ENCODE peak calls at places on chromosomes 11 and 22, in eight cellular contexts. R is NCI-H226; W is stomach; K is fibroblast of mammary gland; O is D341Med; Z is non-pigmented ciliary epithelial cell; J is T-helper 2 cell treated with Interferon-gamma antibody and Interleukin-4, amounts not matched to agents 5 μg/mL and 100 μg/mL, for 36 hours; P is NCI-H146. S is an unnamed sample.

GRCh38 chr22:50621948-50622722 is 5.8 kb downstream of the ARSA start:
- DNase-seq in R (no peak), W (peak), K (no peak), O (peak), Z (no peak), J (no peak), P (peak), S (peak)

GRCh38 chr11:37115963-37116362 is 517.9 kb upstream of the RAG2 start:
- DNase-seq in R (no peak), W (no peak), K (no peak), O (no peak), Z (no peak), J (no peak), P (no peak), S (no peak)

GRCh38 chr11:65389294-65389980 is 3.0 kb downstream of the FRMD8 start:
- DNase-seq in R (no peak), W (no peak), K (no peak), O (no peak), Z (no peak), J (no peak), P (no peak), S (peak)

GRCh38 chr11:19962795-19963163 is 197.5 kb downstream of the DBX1 start:
- DNase-seq in R (peak), W (no peak), K (peak), O (no peak), Z (peak), J (no peak), P (no peak), S (no peak)

GRCh38 chr22:40218723-40219294 is 41.1 kb downstream of the TNRC6B start:
- DNase-seq in R (no peak), W (no peak), K (no peak), O (no peak), Z (no peak), J (no peak), P (peak), S (no peak)

GRCh38 chr22:45905924-45906865 is 70.8 kb downstream of the WNT7B start:
- DNase-seq in R (no peak), W (no peak), K (peak), O (no peak), Z (no peak), J (no peak), P (no peak), S (no peak)

GRCh38 chr22:17117890-17118289 is 3.3 kb downstream of the TMEM121B start:
- DNase-seq in R (no peak), W (no peak), K (no peak), O (no peak), Z (no peak), J (peak), P (no peak), S (no peak)

GRCh38 chr11:38019072-38019775 is 1421.2 kb upstream of the RAG2 start:
- DNase-seq in R (peak), W (no peak), K (no peak), O (no peak), Z (no peak), J (no peak), P (no peak), S (peak)

GRCh38 chr11:46743693-46744339 is 24.8 kb downstream of the F2 start:
- DNase-seq in R (no peak), W (no peak), K (no peak), O (no peak), Z (no peak), J (no peak), P (peak), S (no peak)

S was measured in RPMI8226.